ENCODE peak calls at places on chromosomes 1 and 21, in nine cellular contexts. H, F, X, A, T, N, P, V and I are unnamed samples.

GRCh38 chr21:45852886-45853400 is 128.6 kb upstream of the COL6A1 start:
- DNase-seq in X (no peak), P (no peak), V (no peak), F (no peak), N (no peak), A (no peak), H (no peak), T (no peak), I (no peak)

GRCh38 chr1:228735871-228736586 is 750 bp downstream of the RHOU start:
- DNase-seq in P (peak; percentile 16), X (peak; percentile 74), F (peak; percentile 48), T (peak; percentile 19), V (no peak), N (no peak), A (no peak), H (no peak), I (no peak)

GRCh38 chr1:41414716-41415306 is 53.6 kb downstream of the FOXO6 start:
- DNase-seq in T (no peak), N (no peak), A (no peak), V (no peak), H (no peak), F (no peak), X (no peak), P (no peak), I (no peak)

GRCh38 chr1:159945483-159946241 is at the start of gene IGSF9:
- DNase-seq in H (peak; percentile 53), A (no peak), F (peak; percentile 61), X (peak; percentile 84), N (peak; percentile 67), P (peak; percentile 62), T (peak; percentile 38), V (no peak), I (peak; percentile 49)

GRCh38 chr1:22689505-22689904 is 21.1 kb upstream of the EPHB2 start:
- DNase-seq in P (no peak), N (no peak), A (peak; percentile 53), H (no peak), V (no peak), T (peak; percentile 85), F (peak; percentile 77), X (no peak), I (no peak)

GRCh38 chr1:111275079-111275478 is 15.6 kb upstream of the CHIA start:
- DNase-seq in P (no peak), H (no peak), V (no peak), X (no peak), T (peak; percentile 71), F (no peak), A (no peak), N (no peak), I (peak; percentile 29)

GRCh38 chr1:103457856-103458255 is 67.6 kb upstream of the RNPC3 start:
- DNase-seq in P (no peak), V (no peak), F (no peak), T (no peak), A (no peak), H (no peak), X (no peak), N (no peak), I (no peak)

GRCh38 chr1:110638062-110638461 is 31.9 kb upstream of the KCNA2 start:
- DNase-seq in F (no peak), H (no peak), V (no peak), N (no peak), A (no peak), T (no peak), X (no peak), P (no peak), I (no peak)

GRCh38 chr1:1914101-1914811 is 804 bp upstream of the CALML6 start:
- DNase-seq in V (no peak), F (no peak), X (no peak), P (no peak), H (no peak), N (no peak), T (no peak), A (no peak), I (no peak)

GRCh38 chr1:211680752-211681327 is 5.4 kb upstream of the NEK2 start:
- DNase-seq in F (peak; percentile 89), H (peak; percentile 86), X (peak; percentile 74), A (peak; percentile 86), P (peak; percentile 67), T (peak; percentile 92), V (peak; percentile 56), N (peak; percentile 58), I (peak; percentile 93)

GRCh38 chr21:38402291-38402690 is 96.0 kb downstream of the ERG start:
- DNase-seq in P (no peak), X (no peak), F (no peak), V (no peak), H (no peak), T (no peak), A (no peak), N (no peak), I (no peak)

GRCh38 chr1:89633103-89633744 is at the start of gene LRRC8C:
- DNase-seq in H (peak; percentile 69), X (peak; percentile 77), F (peak; percentile 30), T (peak; percentile 51), P (peak; percentile 42), N (peak; percentile 27), V (peak; percentile 71), A (peak; percentile 76), I (peak; percentile 73)

GRCh38 chr1:184424171-184424570 is 37.3 kb downstream of the C1orf21 start:
- DNase-seq in N (no peak), H (no peak), A (no peak), X (no peak), V (no peak), T (no peak), F (no peak), P (no peak), I (no peak)

GRCh38 chr1:206896261-206896660 is 982 bp upstream of the IL24 start:
- DNase-seq in N (no peak), P (no peak), F (no peak), A (no peak), V (no peak), T (no peak), H (no peak), X (no peak), I (no peak)

GRCh38 chr1:230986976-230987375 is 8.1 kb downstream of the ARV1 start:
- DNase-seq in X (no peak), A (no peak), T (peak; percentile 83), H (no peak), F (peak; percentile 38), N (no peak), P (no peak), V (no peak), I (no peak)

GRCh38 chr1:78277253-78277652 is 213.5 kb upstream of the PTGFR start:
- DNase-seq in T (peak; percentile 88), P (no peak), V (no peak), A (no peak), N (no peak), H (no peak), F (no peak), X (no peak), I (peak; percentile 95)

GRCh38 chr1:48061162-48062136 is 64.3 kb upstream of the TRABD2B start:
- DNase-seq in T (peak; percentile 59), A (no peak), F (peak; percentile 41), N (no peak), X (no peak), P (no peak), H (peak; percentile 50), V (no peak), I (peak; percentile 72)

GRCh38 chr1:161307230-161307768 is 2.5 kb downstream of the MPZ start:
- DNase-seq in A (no peak), V (no peak), P (no peak), N (no peak), X (peak; percentile 51), T (peak; percentile 88), F (no peak), H (peak; percentile 40), I (peak; percentile 53)